ENCODE peak calls at places on chromosome 13, in four cellular contexts. Z is GM12878, H is GM04504, S is heart right ventricle. L is an unnamed sample.

GRCh38 chr13:40410315-40410714 is 256.1 kb downstream of the FOXO1 start:
- DNase-seq in S (no peak), Z (no peak), H (no peak), L (no peak)

GRCh38 chr13:78960881-78961280 is 301.9 kb upstream of the OBI1 start:
- DNase-seq in H (no peak), Z (no peak), S (no peak), L (no peak)

GRCh38 chr13:26508885-26509284 is 48.6 kb upstream of the WASF3 start:
- DNase-seq in H (peak), Z (no peak), S (peak), L (peak)

GRCh38 chr13:66427330-66427990 is 802.7 kb downstream of the PCDH9 start:
- DNase-seq in Z (no peak), H (no peak), S (no peak), L (no peak)

GRCh38 chr13:113828282-113828825 is 35.5 kb downstream of the GAS6 start:
- DNase-seq in H (no peak), Z (no peak), S (no peak), L (no peak)

GRCh38 chr13:77554079-77554478 is 18.6 kb downstream of the SCEL start:
- DNase-seq in Z (no peak), S (no peak), H (no peak), L (no peak)

GRCh38 chr13:33284016-33284415 is 1.5 kb downstream of the STARD13 start:
- DNase-seq in Z (no peak), S (no peak), H (no peak), L (no peak)

GRCh38 chr13:96000069-96000468 is 53.1 kb downstream of the UGGT2 start:
- DNase-seq in Z (no peak), H (no peak), S (no peak), L (no peak)

GRCh38 chr13:63481334-63481733 is 2065.7 kb upstream of the PCDH20 start:
- DNase-seq in Z (no peak), H (peak), S (no peak), L (no peak)

GRCh38 chr13:114027826-114028225 is 54.0 kb upstream of the C13orf46 start:
- DNase-seq in H (no peak), Z (no peak), S (no peak), L (no peak)

GRCh38 chr13:52916483-52916990 is 68.1 kb upstream of the PCDH8 start:
- DNase-seq in S (no peak), Z (no peak), H (no peak), L (no peak)

GRCh38 chr13:80133631-80134083 is 207.3 kb downstream of the SPRY2 start:
- DNase-seq in S (peak), Z (no peak), H (no peak), L (no peak)

GRCh38 chr13:110106726-110107125 is 200.2 kb downstream of the COL4A1 start:
- DNase-seq in H (no peak), Z (no peak), S (peak), L (no peak)

GRCh38 chr13:44331912-44332840 is 41.4 kb upstream of the SERP2 start:
- DNase-seq in H (peak), S (peak), Z (no peak), L (peak)

GRCh38 chr13:101452519-101453485 is at the start of gene ITGBL1:
- DNase-seq in H (no peak), S (no peak), Z (no peak), L (no peak)

GRCh38 chr13:101455863-101456262 is 3.4 kb downstream of the ITGBL1 start:
- DNase-seq in Z (no peak), H (peak), S (no peak), L (no peak)

GRCh38 chr13:96822900-96823299 is 171.4 kb downstream of the OXGR1 start:
- DNase-seq in H (no peak), Z (no peak), S (no peak), L (peak)

GRCh38 chr13:23621316-23621645 is 51.1 kb downstream of the TNFRSF19 start:
- DNase-seq in Z (no peak), S (no peak), H (peak), L (no peak)

GRCh38 chr13:110445722-110446569 is 115.6 kb downstream of the RAB20 start:
- DNase-seq in H (no peak), Z (no peak), S (no peak), L (no peak)

GRCh38 chr13:78660130-78660857 is 1.3 kb upstream of the OBI1 start:
- DNase-seq in S (no peak), H (no peak), Z (no peak), L (no peak)

GRCh38 chr13:36736119-36736726 is 62.4 kb downstream of the SERTM1 start:
- DNase-seq in Z (no peak), S (peak), H (peak), L (peak)

GRCh38 chr13:76677047-76677446 is 209.2 kb downstream of the KCTD12 start:
- DNase-seq in S (peak), Z (no peak), H (no peak), L (peak)